ENCODE peak calls at places on chromosomes 1 and 21, in four cellular contexts. P is hepatic stellate cell, L is NCI-H1694, H is Calu3. T is an unnamed sample.

GRCh38 chr1:3925762-3926161 is 25.7 kb upstream of the C1orf174 start:
- DNase-seq in P (no peak), L (no peak), H (no peak), T (no peak)

GRCh38 chr1:227175611-227176010 is 142.7 kb downstream of the CDC42BPA start:
- DNase-seq in P (no peak), L (no peak), H (no peak), T (no peak)

GRCh38 chr1:46601257-46602007 is 2.6 kb downstream of the MKNK1 start:
- DNase-seq in P (no peak), L (no peak), H (no peak), T (no peak)

GRCh38 chr1:13749543-13750307 is 49.7 kb downstream of the PRDM2 start:
- DNase-seq in P (peak), L (no peak), H (peak), T (no peak)

GRCh38 chr1:194538453-194538852 is 1352.0 kb upstream of the B3GALT2 start:
- DNase-seq in P (no peak), L (no peak), H (no peak), T (no peak)

GRCh38 chr1:155186266-155186954 is 12.8 kb downstream of the TRIM46 start:
- DNase-seq in P (no peak), L (no peak), H (peak), T (no peak)

GRCh38 chr1:49436865-49437264 is 586.9 kb downstream of the AGBL4 start:
- DNase-seq in P (no peak), L (no peak), H (no peak), T (no peak)

GRCh38 chr1:17642169-17642568 is 102.7 kb downstream of the ARHGEF10L start:
- DNase-seq in P (no peak), L (no peak), H (no peak), T (no peak)

GRCh38 chr1:197924516-197925123 is 7.4 kb downstream of the LHX9 start:
- DNase-seq in P (no peak), L (peak), H (peak), T (peak)

GRCh38 chr21:29342394-29342957 is 43.8 kb downstream of the BACH1 start:
- DNase-seq in P (peak), L (no peak), H (no peak), T (peak)

GRCh38 chr1:242811092-242811840 is 286.8 kb upstream of the PLD5 start:
- DNase-seq in P (no peak), L (no peak), H (peak), T (no peak)

GRCh38 chr1:39003787-39004186 is 12.7 kb downstream of the AKIRIN1 start:
- DNase-seq in P (no peak), L (no peak), H (no peak), T (no peak)

GRCh38 chr1:154938604-154939399 is 2.3 kb upstream of the PMVK start:
- DNase-seq in P (no peak), L (no peak), H (no peak), T (no peak)

GRCh38 chr1:20731057-20731991 is 1.2 kb downstream of the SH2D5 start:
- DNase-seq in P (peak), L (no peak), H (no peak), T (no peak)